ENCODE peak calls at places on chromosomes 16 and 17, in seven cellular contexts. S is left kidney, L is epithelial cell of esophagus, Q is progenitor cell of endocrine pancreas, E is HFFc6, P is Right ventricle myocardium superior, X is AML-193. F is an unnamed sample.

GRCh38 chr16:65657051-65657450 is 535.2 kb upstream of the CDH11 start:
- DNase-seq in S (peak), L (no peak), Q (no peak), E (no peak), P (no peak), X (no peak), F (no peak)

GRCh38 chr17:37062036-37062435 is 113.3 kb downstream of the AATF start:
- DNase-seq in S (peak), L (no peak), Q (no peak), E (no peak), P (no peak), X (no peak), F (no peak)

GRCh38 chr17:78329263-78330059 is 30.4 kb downstream of the SOCS3 start:
- DNase-seq in S (peak), L (peak), Q (no peak), E (peak), P (no peak), X (peak), F (no peak)

GRCh38 chr17:1834378-1835149 is 4.8 kb downstream of the RPA1 start:
- DNase-seq in S (no peak), L (no peak), Q (no peak), E (no peak), P (no peak), X (no peak), F (no peak)

GRCh38 chr17:4509402-4509801 is 10.7 kb downstream of the SPNS2 start:
- DNase-seq in S (no peak), L (no peak), Q (no peak), E (no peak), P (no peak), X (no peak), F (no peak)

GRCh38 chr17:64694207-64694606 is 32.1 kb upstream of the SMURF2 start:
- DNase-seq in S (no peak), L (peak), Q (no peak), E (peak), P (peak), X (peak), F (no peak)

GRCh38 chr16:424033-424622 is 1.3 kb upstream of the RAB11FIP3 start:
- DNase-seq in S (no peak), L (peak), Q (no peak), E (peak), P (no peak), X (no peak), F (no peak)

GRCh38 chr16:64440421-64440831 is 681.4 kb downstream of the CDH11 start:
- DNase-seq in S (peak), L (peak), Q (no peak), E (peak), P (no peak), X (no peak), F (no peak)

GRCh38 chr17:59377410-59377809 is 46.0 kb downstream of the YPEL2 start:
- DNase-seq in S (no peak), L (no peak), Q (no peak), E (no peak), P (no peak), X (no peak), F (no peak)

GRCh38 chr16:28610595-28611270 is 889 bp upstream of the SULT1A1 start:
- DNase-seq in S (peak), L (no peak), Q (no peak), E (no peak), P (no peak), X (no peak), F (no peak)

GRCh38 chr17:2174471-2175293 is 119.8 kb downstream of the HIC1 start:
- DNase-seq in S (peak), L (peak), Q (no peak), E (peak), P (peak), X (no peak), F (peak)

GRCh38 chr16:48025359-48025758 is 130.4 kb downstream of the ABCC12 start:
- DNase-seq in S (no peak), L (peak), Q (no peak), E (no peak), P (no peak), X (no peak), F (no peak)

GRCh38 chr17:63382826-63383225 is 63.3 kb downstream of the CYB561 start:
- DNase-seq in S (no peak), L (peak), Q (no peak), E (peak), P (no peak), X (no peak), F (no peak)

GRCh38 chr17:78316867-78317816 is 42.7 kb downstream of the SOCS3 start:
- DNase-seq in S (peak), L (no peak), Q (no peak), E (no peak), P (peak), X (no peak), F (no peak)

GRCh38 chr16:66798162-66798561 is 3.2 kb downstream of the TERB1 start:
- DNase-seq in S (no peak), L (peak), Q (no peak), E (peak), P (no peak), X (no peak), F (no peak)

GRCh38 chr16:25151996-25152395 is 40.5 kb downstream of the LCMT1 start:
- DNase-seq in S (no peak), L (no peak), Q (no peak), E (peak), P (no peak), X (no peak), F (no peak)

GRCh38 chr17:47324224-47325020 is 667 bp downstream of the EFCAB13 start:
- DNase-seq in S (peak), L (peak), Q (no peak), E (no peak), P (peak), X (no peak), F (no peak)

GRCh38 chr16:6571044-6571443 is 761.6 kb upstream of the RBFOX1 start:
- DNase-seq in S (peak), L (no peak), Q (no peak), E (no peak), P (no peak), X (no peak), F (no peak)

GRCh38 chr16:3317315-3317999 is 12.2 kb downstream of the ZNF75A start:
- DNase-seq in S (no peak), L (peak), Q (no peak), E (no peak), P (no peak), X (no peak), F (no peak)

GRCh38 chr17:40432864-40433528 is 10.3 kb upstream of the IGFBP4 start:
- DNase-seq in S (no peak), L (no peak), Q (no peak), E (no peak), P (no peak), X (no peak), F (no peak)

GRCh38 chr16:27109666-27110523 is 43.2 kb downstream of the C16orf82 start:
- DNase-seq in S (peak), L (peak), Q (peak), E (peak), P (peak), X (peak), F (peak)

GRCh38 chr17:49998836-49999511 is 4.0 kb upstream of the DLX3 start:
- DNase-seq in S (no peak), L (no peak), Q (no peak), E (no peak), P (no peak), X (no peak), F (no peak)

GRCh38 chr16:85936761-85937343 is 37.9 kb downstream of the IRF8 start:
- DNase-seq in S (peak), L (no peak), Q (no peak), E (no peak), P (no peak), X (no peak), F (no peak)

GRCh38 chr16:79261461-79261860 is 339.1 kb downstream of the MAF start:
- DNase-seq in S (peak), L (no peak), Q (peak), E (no peak), P (peak), X (peak), F (no peak)

GRCh38 chr16:28882476-28883180 is 4.3 kb downstream of the ATP2A1 start:
- DNase-seq in S (peak), L (no peak), Q (no peak), E (no peak), P (no peak), X (no peak), F (no peak)

GRCh38 chr17:918102-918740 is 61.4 kb downstream of the NXN start:
- DNase-seq in S (peak), L (no peak), Q (no peak), E (no peak), P (no peak), X (no peak), F (no peak)